ENCODE peak calls at places on chromosomes 4 and X, in seven cellular contexts. E is cardiac muscle cell; G is AG10803; L is heart left ventricle; V is foreskin fibroblast; Q is upper lobe of right lung; R is CD8-positive, alpha-beta T cell. C is an unnamed sample.

GRCh38 chr4:19230906-19231305 is 1020.8 kb upstream of the SLIT2 start:
- DNase-seq in R (no peak), L (no peak), V (no peak), Q (no peak), G (no peak), E (no peak), C (no peak)

GRCh38 chrX:97751735-97752134 is 868.0 kb downstream of the RPA4 start:
- DNase-seq in Q (no peak), G (no peak), L (no peak), E (no peak), V (no peak), R (no peak), C (no peak)

GRCh38 chr4:123484291-123484926 is 87.8 kb downstream of the SPRY1 start:
- DNase-seq in G (no peak), L (no peak), E (no peak), Q (no peak), V (no peak), R (no peak), C (no peak)

GRCh38 chrX:80751456-80751855 is 58.2 kb downstream of the BRWD3 start:
- DNase-seq in Q (no peak), G (peak), E (no peak), R (no peak), L (no peak), V (no peak), C (no peak)

GRCh38 chr4:134324179-134324578 is 122.6 kb upstream of the PABPC4L start:
- DNase-seq in V (no peak), E (no peak), R (no peak), Q (no peak), G (no peak), L (no peak), C (no peak)

GRCh38 chr4:3418029-3418762 is 23.6 kb upstream of the HGFAC start:
- DNase-seq in E (no peak), V (no peak), G (no peak), Q (peak), L (no peak), R (no peak), C (no peak)

GRCh38 chrX:24590111-24590510 is 57.0 kb downstream of the PCYT1B start:
- DNase-seq in Q (no peak), V (no peak), E (no peak), L (no peak), G (no peak), R (no peak), C (no peak)

GRCh38 chr4:70632028-70632427 is 3.5 kb downstream of the ENAM start:
- DNase-seq in G (peak), E (peak), R (no peak), Q (no peak), L (no peak), V (peak), C (no peak)

GRCh38 chrX:150508461-150509367 is 59.7 kb upstream of the MTM1 start:
- DNase-seq in L (peak), G (peak), R (no peak), Q (peak), E (peak), V (peak), C (peak)

GRCh38 chrX:119655125-119655524 is 37.8 kb downstream of the SEPTIN6 start:
- DNase-seq in Q (no peak), G (peak), L (peak), V (peak), E (peak), R (peak), C (peak)

GRCh38 chr4:8818063-8818881 is 53.4 kb downstream of the HMX1 start:
- DNase-seq in E (no peak), Q (peak), L (peak), R (no peak), G (no peak), V (no peak), C (peak)

GRCh38 chr4:4426511-4427477 is 39.9 kb downstream of the NSG1 start:
- DNase-seq in V (no peak), R (no peak), E (no peak), Q (no peak), L (no peak), G (no peak), C (peak)

C was measured in right atrium auricular region.